ENCODE peak calls at places on chromosomes 3 and 15, in four cellular contexts. G, B, X and O are unnamed samples. For H3K4me1, the result is how much of the 10 kb centered on the place peaks cover.

GRCh38 chr3:189699873-189700272 is 68.7 kb downstream of the TP63 start:
- DNase-seq in X (no peak), B (no peak), G (no peak), O (no peak)

GRCh38 chr15:37585966-37586656 is 348.3 kb upstream of the TMCO5A start:
- DNase-seq in B (no peak), G (peak), X (no peak), O (no peak)

GRCh38 chr3:104610730-104611652 is 755.7 kb upstream of the ALCAM start:
- DNase-seq in G (no peak), X (no peak), B (no peak), O (no peak)

GRCh38 chr15:101694261-101694660 is 30.0 kb downstream of the TARS3 start:
- DNase-seq in X (no peak), G (no peak), B (no peak), O (no peak)

GRCh38 chr3:55795736-55796135 is 308.6 kb upstream of the WNT5A start:
- DNase-seq in G (no peak), X (no peak), B (no peak), O (no peak)

GRCh38 chr3:112097378-112097777 is 11.2 kb downstream of the C3orf52 start:
- DNase-seq in B (no peak), G (peak), X (peak), O (no peak)

GRCh38 chr3:17602126-17602525 is 140.3 kb downstream of the TBC1D5 start:
- DNase-seq in B (no peak), X (no peak), G (no peak), O (no peak)

GRCh38 chr3:171464462-171464861 is 4.3 kb upstream of the TNIK start:
- DNase-seq in X (no peak), B (no peak), G (no peak), O (no peak)

GRCh38 chr3:152317956-152318355 is 49.2 kb downstream of the MBNL1 start:
- DNase-seq in X (no peak), G (no peak), B (no peak), O (no peak)

GRCh38 chr15:33621156-33621555 is 310.4 kb downstream of the RYR3 start:
- DNase-seq in G (peak), X (no peak), B (no peak), O (no peak)

GRCh38 chr3:30747771-30748281 is 141.4 kb downstream of the TGFBR2 start:
- DNase-seq in X (no peak), G (peak), B (no peak), O (no peak)

GRCh38 chr3:178223876-178224275 is 312.4 kb upstream of the KCNMB2 start:
- DNase-seq in G (peak), X (no peak), B (no peak), O (no peak)

GRCh38 chr15:83928392-83928734 is 274.4 kb downstream of the ADAMTSL3 start:
- DNase-seq in X (no peak), G (no peak), B (no peak), O (no peak)

GRCh38 chr3:158718490-158719170 is 13.6 kb downstream of the RARRES1 start:
- DNase-seq in G (peak), B (no peak), X (no peak), O (no peak)

GRCh38 chr15:92111756-92112155 is 258.2 kb downstream of the SLCO3A1 start:
- DNase-seq in B (no peak), G (peak), X (no peak), O (no peak)

DNA sequence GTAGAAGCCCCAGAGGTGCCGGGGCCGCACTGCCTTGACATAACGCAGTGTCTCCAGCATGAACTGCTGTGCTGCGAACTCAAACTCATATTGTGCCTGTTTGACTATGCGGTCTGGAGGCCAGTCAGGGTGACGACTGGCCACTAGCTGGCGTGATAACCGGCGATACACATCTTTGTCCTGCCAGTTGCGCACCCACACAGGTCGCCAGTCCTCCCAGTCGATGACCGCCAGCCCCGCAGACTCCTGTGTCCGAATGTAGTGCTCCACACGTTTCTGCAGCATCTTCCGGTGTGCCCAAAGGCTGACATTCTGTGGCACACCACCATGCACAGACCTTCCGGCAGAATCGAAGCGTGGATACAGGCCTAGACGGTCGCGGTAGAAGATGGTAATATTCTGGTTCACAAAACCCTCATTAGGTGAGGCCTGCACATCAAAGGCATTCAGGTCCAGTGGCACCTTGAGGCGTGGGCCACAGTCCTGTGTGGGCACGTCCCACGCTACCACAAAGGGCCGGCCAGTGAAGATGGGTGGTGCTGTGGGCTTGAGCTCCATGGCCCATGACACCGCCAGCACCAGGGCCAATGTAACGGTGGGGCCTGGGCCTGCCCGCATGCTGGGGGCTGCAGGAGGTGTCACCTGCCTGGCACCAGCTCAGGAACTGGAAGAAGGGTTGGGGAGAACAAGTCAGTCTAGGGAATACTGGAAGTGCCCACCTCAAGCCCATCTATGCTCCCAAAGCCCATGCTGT is 2.5 kb downstream of the HYAL2 start:
- DNase-seq in B (peak), X (no peak), G (no peak), O (no peak)
- H3K4me1 ChIP-seq in B (half or more), X (under half), G (under half), O (under half)

DNA sequence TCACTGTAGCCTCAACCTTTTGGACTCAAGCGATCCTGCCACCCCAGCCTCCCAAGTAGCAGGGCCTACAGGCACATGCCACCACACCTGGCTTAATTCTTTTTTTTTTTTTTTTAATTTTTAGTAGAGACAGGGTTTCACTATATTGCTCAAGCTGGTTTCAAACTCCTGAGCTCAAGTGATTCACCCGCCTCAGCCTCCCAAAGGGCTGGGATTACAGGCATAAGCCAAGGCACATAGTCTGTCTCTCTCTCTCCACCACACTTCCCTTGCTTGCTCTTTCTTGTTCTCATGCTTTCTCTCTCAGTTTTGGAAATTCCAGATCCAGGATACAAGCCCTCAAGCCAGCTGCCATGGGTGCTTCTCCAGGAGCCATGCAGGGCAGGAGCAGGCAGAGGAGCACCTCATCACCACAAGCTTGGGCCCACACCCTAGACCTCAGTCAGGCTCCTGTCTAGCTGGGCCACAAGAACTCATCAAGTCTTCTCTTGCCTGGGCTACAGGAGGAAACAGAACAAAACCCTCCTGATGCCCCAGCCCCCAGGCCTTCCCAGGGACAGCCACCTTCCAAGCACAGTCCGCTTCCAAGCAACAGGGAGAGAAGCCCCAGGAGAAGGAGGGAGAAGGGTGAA is 145.3 kb upstream of the LPP start:
- DNase-seq in B (no peak), G (no peak), X (no peak), O (no peak)
- H3K27ac ChIP-seq in B (peak), G (no peak), X (no peak), O (no peak)

DNA sequence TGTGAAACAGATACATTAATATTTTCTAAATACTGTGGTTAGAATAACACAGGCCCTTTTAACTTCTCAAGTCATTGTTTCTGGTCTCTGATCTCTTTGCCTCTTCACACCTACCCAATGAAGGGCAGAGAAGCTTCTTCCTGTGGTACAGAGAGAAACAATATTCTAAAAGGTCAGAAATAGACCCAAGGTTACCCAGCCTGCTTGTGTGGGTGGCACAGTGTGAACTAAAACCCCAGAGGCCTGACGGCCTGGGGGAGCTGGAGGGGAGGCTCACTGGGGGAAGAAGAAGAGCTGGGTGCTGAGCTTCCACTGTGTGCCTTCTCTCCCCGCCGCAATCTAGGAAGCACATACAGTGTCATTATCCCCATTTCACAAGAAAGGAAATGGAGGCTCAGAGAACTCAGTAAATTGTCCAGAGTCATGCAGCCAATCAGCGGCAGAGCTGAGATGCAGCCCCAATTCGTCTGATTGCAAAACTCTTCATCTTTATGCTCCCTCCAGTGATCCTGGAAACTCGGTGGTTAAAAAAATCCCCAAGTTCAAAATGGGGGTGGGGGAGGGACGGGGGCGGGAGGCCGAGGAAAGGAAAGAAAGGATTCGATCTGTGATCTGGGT is 64.1 kb upstream of the HEG1 start:
- DNase-seq in B (no peak), G (peak), X (no peak), O (no peak)
- H3K4me1 ChIP-seq in B (under half), G (under half), X (under half), O (under half)

GRCh38 chr3:182327196-182327681 is 466.1 kb upstream of the ATP11B start:
- DNase-seq in G (no peak), B (no peak), X (no peak), O (no peak)

GRCh38 chr3:182323898-182324297 is 469.4 kb upstream of the ATP11B start:
- DNase-seq in X (no peak), G (no peak), B (no peak), O (no peak)

GRCh38 chr3:182325213-182325941 is 467.9 kb upstream of the ATP11B start:
- DNase-seq in G (no peak), B (peak), X (no peak), O (no peak)

DNA sequence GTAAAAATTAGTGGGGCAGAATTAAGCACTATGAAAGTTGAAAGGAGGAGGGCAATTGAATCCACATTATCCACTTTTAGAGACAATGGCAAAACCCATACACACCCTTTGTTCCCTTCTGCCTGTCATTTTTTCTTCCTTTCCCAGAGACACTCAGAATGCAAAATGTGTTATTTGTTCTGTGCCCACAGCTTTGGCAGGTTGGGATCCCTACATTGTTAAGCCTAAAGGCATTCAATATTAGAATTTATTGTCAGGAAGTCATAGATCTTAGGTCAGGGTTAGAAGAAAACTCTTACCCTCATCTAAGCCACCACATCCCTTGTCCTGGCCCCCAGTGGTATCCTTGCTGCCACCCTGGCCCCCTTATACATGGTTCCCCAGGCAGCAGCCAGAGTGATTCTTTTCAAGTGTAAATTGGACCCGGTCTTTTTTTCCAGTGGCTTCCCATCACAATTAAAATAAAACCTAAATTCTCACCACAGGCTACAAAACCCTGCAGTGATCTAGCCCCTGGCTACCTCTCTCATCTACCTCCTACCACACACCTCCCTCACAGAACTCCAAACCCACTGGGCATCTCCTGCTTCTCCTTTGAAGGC is 470.1 kb upstream of the ATP11B start:
- DNase-seq in B (no peak), X (no peak), G (no peak), O (no peak)
- H3K27ac ChIP-seq in B (no peak), X (no peak), G (no peak), O (no peak)

GRCh38 chr3:194476784-194477183 is 10.0 kb downstream of the ATP13A3 start:
- DNase-seq in B (no peak), X (no peak), G (no peak), O (no peak)
- H3K4me1 ChIP-seq in B (under half), X (under half), G (half or more), O (under half)

DNA sequence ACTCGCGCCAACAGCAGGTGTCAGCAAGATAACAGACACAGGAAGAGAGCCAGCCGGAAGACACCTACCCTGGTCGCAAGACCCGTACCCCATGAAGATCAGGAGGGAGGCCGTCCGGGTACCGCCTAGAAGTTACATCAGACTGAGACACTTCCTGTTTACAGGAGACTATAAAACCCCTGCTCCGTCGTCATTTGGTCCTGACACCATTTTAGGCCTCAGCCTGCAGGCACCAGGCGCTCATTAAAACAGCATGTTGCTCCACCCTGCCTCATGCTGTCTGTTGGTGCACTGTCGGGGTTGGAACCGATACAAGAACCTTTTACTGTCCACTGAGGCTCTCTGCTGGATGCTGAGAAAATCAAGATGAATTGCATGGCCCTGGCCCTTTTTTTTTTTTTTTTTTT is 15.6 kb upstream of the PRTG start:
- DNase-seq in G (peak), X (no peak), B (no peak), O (no peak)
- H3K27ac ChIP-seq in G (no peak), X (no peak), B (no peak), O (no peak)